ENCODE peak calls at places on chromosomes 16 and 17, in ten cellular contexts. One of them, this sample, is unnamed.

GRCh38 chr17:67696347-67696746 is 21.4 kb upstream of the NOL11 start:
- DNase-seq in stomach: no peak
- DNase-seq in SK-N-SH: no peak
- DNase-seq in endothelial cell of umbilical vein: no peak
- DNase-seq in H1: no peak
- DNase-seq in suprapubic skin: no peak
- DNase-seq in HCT116: no peak
- DNase-seq in K562: no peak
- DNase-seq in HL-60: no peak
- DNase-seq in transverse colon: no peak
- DNase-seq in this sample: no peak

GRCh38 chr16:14050297-14051027 is 20.7 kb upstream of the MRTFB start:
- DNase-seq in stomach: no peak
- DNase-seq in endothelial cell of umbilical vein: peak
- DNase-seq in H1: peak
- DNase-seq in HL-60: no peak
- DNase-seq in SK-N-SH: no peak
- DNase-seq in transverse colon: no peak
- DNase-seq in HCT116: no peak
- DNase-seq in suprapubic skin: peak
- DNase-seq in K562: no peak
- DNase-seq in this sample: peak

GRCh38 chr16:67248401-67249177 is at the start of gene SLC9A5:
- DNase-seq in H1: peak
- DNase-seq in K562: peak
- DNase-seq in endothelial cell of umbilical vein: peak
- DNase-seq in HCT116: no peak
- DNase-seq in SK-N-SH: peak
- DNase-seq in stomach: no peak
- DNase-seq in transverse colon: no peak
- DNase-seq in HL-60: no peak
- DNase-seq in suprapubic skin: no peak
- DNase-seq in this sample: no peak

GRCh38 chr17:9805769-9806168 is 14.4 kb upstream of the DHRS7C start:
- DNase-seq in H1: no peak
- DNase-seq in suprapubic skin: no peak
- DNase-seq in stomach: no peak
- DNase-seq in K562: no peak
- DNase-seq in HL-60: no peak
- DNase-seq in endothelial cell of umbilical vein: no peak
- DNase-seq in HCT116: no peak
- DNase-seq in transverse colon: no peak
- DNase-seq in SK-N-SH: no peak
- DNase-seq in this sample: no peak

GRCh38 chr17:29593546-29594440 is 861 bp downstream of the ANKRD13B start:
- DNase-seq in SK-N-SH: no peak
- DNase-seq in K562: peak
- DNase-seq in HCT116: no peak
- DNase-seq in HL-60: peak
- DNase-seq in endothelial cell of umbilical vein: no peak
- DNase-seq in H1: peak
- DNase-seq in suprapubic skin: no peak
- DNase-seq in stomach: no peak
- DNase-seq in transverse colon: peak
- DNase-seq in this sample: no peak

GRCh38 chr17:41691031-41691777 is 2.5 kb downstream of the EIF1 start:
- DNase-seq in HL-60: no peak
- DNase-seq in suprapubic skin: no peak
- DNase-seq in K562: no peak
- DNase-seq in stomach: no peak
- DNase-seq in transverse colon: no peak
- DNase-seq in endothelial cell of umbilical vein: no peak
- DNase-seq in HCT116: no peak
- DNase-seq in H1: no peak
- DNase-seq in SK-N-SH: no peak
- DNase-seq in this sample: no peak

GRCh38 chr16:54273566-54273965 is 13.0 kb downstream of the IRX3 start:
- DNase-seq in transverse colon: no peak
- DNase-seq in endothelial cell of umbilical vein: no peak
- DNase-seq in HCT116: no peak
- DNase-seq in H1: no peak
- DNase-seq in stomach: no peak
- DNase-seq in K562: no peak
- DNase-seq in HL-60: no peak
- DNase-seq in suprapubic skin: no peak
- DNase-seq in SK-N-SH: no peak
- DNase-seq in this sample: no peak

GRCh38 chr16:83932955-83933673 is 19.9 kb upstream of the OSGIN1 start:
- DNase-seq in transverse colon: no peak
- DNase-seq in SK-N-SH: no peak
- DNase-seq in endothelial cell of umbilical vein: no peak
- DNase-seq in stomach: no peak
- DNase-seq in H1: no peak
- DNase-seq in HL-60: no peak
- DNase-seq in HCT116: no peak
- DNase-seq in suprapubic skin: no peak
- DNase-seq in K562: no peak
- DNase-seq in this sample: no peak

GRCh38 chr16:85451646-85452363 is 161.3 kb upstream of the GSE1 start:
- DNase-seq in stomach: no peak
- DNase-seq in H1: no peak
- DNase-seq in HCT116: no peak
- DNase-seq in K562: no peak
- DNase-seq in endothelial cell of umbilical vein: no peak
- DNase-seq in HL-60: peak
- DNase-seq in transverse colon: no peak
- DNase-seq in suprapubic skin: no peak
- DNase-seq in SK-N-SH: no peak
- DNase-seq in this sample: no peak

GRCh38 chr17:55625516-55625915 is 97.1 kb downstream of the TMEM100 start:
- DNase-seq in transverse colon: no peak
- DNase-seq in endothelial cell of umbilical vein: no peak
- DNase-seq in HCT116: no peak
- DNase-seq in HL-60: no peak
- DNase-seq in suprapubic skin: no peak
- DNase-seq in SK-N-SH: no peak
- DNase-seq in stomach: no peak
- DNase-seq in K562: no peak
- DNase-seq in H1: no peak
- DNase-seq in this sample: no peak

GRCh38 chr16:79628501-79628975 is 28.0 kb upstream of the MAF start:
- DNase-seq in HL-60: no peak
- DNase-seq in endothelial cell of umbilical vein: no peak
- DNase-seq in transverse colon: no peak
- DNase-seq in SK-N-SH: no peak
- DNase-seq in HCT116: no peak
- DNase-seq in suprapubic skin: no peak
- DNase-seq in stomach: no peak
- DNase-seq in H1: no peak
- DNase-seq in K562: no peak
- DNase-seq in this sample: no peak

GRCh38 chr17:38727661-38728220 is 2.4 kb upstream of the CISD3 start:
- DNase-seq in endothelial cell of umbilical vein: no peak
- DNase-seq in H1: no peak
- DNase-seq in transverse colon: no peak
- DNase-seq in suprapubic skin: no peak
- DNase-seq in HL-60: no peak
- DNase-seq in K562: no peak
- DNase-seq in SK-N-SH: no peak
- DNase-seq in stomach: no peak
- DNase-seq in HCT116: no peak
- DNase-seq in this sample: no peak

GRCh38 chr16:48479955-48480354 is 94.7 kb upstream of the SIAH1 start:
- DNase-seq in transverse colon: no peak
- DNase-seq in SK-N-SH: no peak
- DNase-seq in suprapubic skin: no peak
- DNase-seq in K562: no peak
- DNase-seq in H1: no peak
- DNase-seq in HL-60: no peak
- DNase-seq in stomach: no peak
- DNase-seq in endothelial cell of umbilical vein: no peak
- DNase-seq in HCT116: no peak
- DNase-seq in this sample: no peak

GRCh38 chr16:85458952-85459351 is 154.2 kb upstream of the GSE1 start:
- DNase-seq in K562: no peak
- DNase-seq in suprapubic skin: no peak
- DNase-seq in SK-N-SH: peak
- DNase-seq in HCT116: no peak
- DNase-seq in stomach: peak
- DNase-seq in H1: no peak
- DNase-seq in endothelial cell of umbilical vein: no peak
- DNase-seq in HL-60: no peak
- DNase-seq in transverse colon: no peak
- DNase-seq in this sample: peak

GRCh38 chr16:4855804-4856203 is 8.5 kb downstream of the UBN1 start:
- DNase-seq in HCT116: no peak
- DNase-seq in stomach: no peak
- DNase-seq in H1: no peak
- DNase-seq in transverse colon: no peak
- DNase-seq in suprapubic skin: no peak
- DNase-seq in K562: no peak
- DNase-seq in endothelial cell of umbilical vein: no peak
- DNase-seq in SK-N-SH: no peak
- DNase-seq in HL-60: no peak
- DNase-seq in this sample: no peak

GRCh38 chr16:4852221-4852872 is 5.1 kb downstream of the UBN1 start:
- DNase-seq in HCT116: no peak
- DNase-seq in H1: no peak
- DNase-seq in transverse colon: peak
- DNase-seq in endothelial cell of umbilical vein: peak
- DNase-seq in SK-N-SH: no peak
- DNase-seq in HL-60: no peak
- DNase-seq in stomach: no peak
- DNase-seq in suprapubic skin: no peak
- DNase-seq in K562: peak
- DNase-seq in this sample: no peak

GRCh38 chr16:4859900-4860255 is 12.6 kb downstream of the UBN1 start:
- DNase-seq in H1: no peak
- DNase-seq in stomach: no peak
- DNase-seq in HCT116: no peak
- DNase-seq in SK-N-SH: no peak
- DNase-seq in HL-60: no peak
- DNase-seq in transverse colon: no peak
- DNase-seq in suprapubic skin: no peak
- DNase-seq in endothelial cell of umbilical vein: no peak
- DNase-seq in K562: no peak
- DNase-seq in this sample: no peak

GRCh38 chr16:4859190-4859899 is 12.1 kb downstream of the UBN1 start:
- DNase-seq in H1: no peak
- DNase-seq in endothelial cell of umbilical vein: peak
- DNase-seq in stomach: no peak
- DNase-seq in suprapubic skin: no peak
- DNase-seq in HCT116: no peak
- DNase-seq in HL-60: no peak
- DNase-seq in transverse colon: no peak
- DNase-seq in SK-N-SH: no peak
- DNase-seq in K562: no peak
- DNase-seq in this sample: peak

GRCh38 chr16:4855371-4855770 is 8.1 kb downstream of the UBN1 start:
- DNase-seq in endothelial cell of umbilical vein: no peak
- DNase-seq in H1: no peak
- DNase-seq in HL-60: no peak
- DNase-seq in transverse colon: no peak
- DNase-seq in HCT116: no peak
- DNase-seq in stomach: no peak
- DNase-seq in SK-N-SH: no peak
- DNase-seq in suprapubic skin: no peak
- DNase-seq in K562: no peak
- DNase-seq in this sample: no peak
- H3K27ac ChIP-seq in endothelial cell of umbilical vein: no peak
- H3K27ac ChIP-seq in H1: no peak
- H3K27ac ChIP-seq in HL-60: no peak
- H3K27ac ChIP-seq in transverse colon: no peak
- H3K27ac ChIP-seq in HCT116: no peak
- H3K27ac ChIP-seq in stomach: no peak
- H3K27ac ChIP-seq in SK-N-SH: no peak
- H3K27ac ChIP-seq in suprapubic skin: no peak
- H3K27ac ChIP-seq in K562: no peak
- H3K27ac ChIP-seq in this sample: no peak

DNA sequence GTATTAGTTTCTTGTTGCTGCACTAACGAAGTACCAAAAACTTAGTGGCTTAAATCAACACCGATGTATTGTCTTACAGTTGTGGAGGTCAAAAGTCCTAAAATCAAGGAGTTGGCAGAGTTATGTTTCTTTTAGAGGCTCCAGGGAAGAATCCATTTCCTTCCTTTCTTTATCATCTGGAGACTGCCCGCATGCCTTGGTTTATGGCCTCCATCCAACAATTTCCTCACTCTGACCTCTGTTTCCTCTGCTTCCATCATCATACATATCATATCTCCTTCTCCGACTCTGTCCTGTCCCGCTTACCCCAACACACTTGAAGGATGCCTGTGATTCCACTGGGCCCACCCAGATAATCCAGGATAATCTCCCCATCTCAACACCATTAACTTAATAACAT is 627.8 kb downstream of the KCNJ2 start:
- DNase-seq in HCT116: no peak
- DNase-seq in H1: no peak
- DNase-seq in stomach: no peak
- DNase-seq in HL-60: no peak
- DNase-seq in K562: no peak
- DNase-seq in endothelial cell of umbilical vein: no peak
- DNase-seq in SK-N-SH: no peak
- DNase-seq in suprapubic skin: no peak
- DNase-seq in transverse colon: no peak
- DNase-seq in this sample: no peak
- TF ChIP-seq POLR2AphosphoS5 in HCT116: no peak
- TF ChIP-seq POLR2AphosphoS5 in H1: no peak
- TF ChIP-seq POLR2AphosphoS5 in stomach: no peak
- TF ChIP-seq POLR2AphosphoS5 in HL-60: no peak
- TF ChIP-seq POLR2AphosphoS5 in K562: no peak
- TF ChIP-seq POLR2AphosphoS5 in endothelial cell of umbilical vein: no peak
- TF ChIP-seq POLR2AphosphoS5 in SK-N-SH: no peak
- TF ChIP-seq POLR2AphosphoS5 in suprapubic skin: no peak
- TF ChIP-seq POLR2AphosphoS5 in transverse colon: no peak
- TF ChIP-seq POLR2AphosphoS5 in this sample: no peak

GRCh38 chr17:7072406-7072805 is 7.6 kb downstream of the CLEC10A start:
- DNase-seq in HL-60: no peak
- DNase-seq in SK-N-SH: no peak
- DNase-seq in stomach: no peak
- DNase-seq in endothelial cell of umbilical vein: no peak
- DNase-seq in K562: no peak
- DNase-seq in transverse colon: no peak
- DNase-seq in HCT116: no peak
- DNase-seq in H1: no peak
- DNase-seq in suprapubic skin: no peak
- DNase-seq in this sample: no peak
- TF ChIP-seq CTCF in HL-60: no peak
- TF ChIP-seq CTCF in SK-N-SH: no peak
- TF ChIP-seq CTCF in stomach: no peak
- TF ChIP-seq CTCF in endothelial cell of umbilical vein: no peak
- TF ChIP-seq CTCF in K562: no peak
- TF ChIP-seq CTCF in transverse colon: no peak
- TF ChIP-seq CTCF in HCT116: no peak
- TF ChIP-seq CTCF in H1: no peak
- TF ChIP-seq CTCF in suprapubic skin: no peak
- TF ChIP-seq CTCF in this sample: no peak

DNA sequence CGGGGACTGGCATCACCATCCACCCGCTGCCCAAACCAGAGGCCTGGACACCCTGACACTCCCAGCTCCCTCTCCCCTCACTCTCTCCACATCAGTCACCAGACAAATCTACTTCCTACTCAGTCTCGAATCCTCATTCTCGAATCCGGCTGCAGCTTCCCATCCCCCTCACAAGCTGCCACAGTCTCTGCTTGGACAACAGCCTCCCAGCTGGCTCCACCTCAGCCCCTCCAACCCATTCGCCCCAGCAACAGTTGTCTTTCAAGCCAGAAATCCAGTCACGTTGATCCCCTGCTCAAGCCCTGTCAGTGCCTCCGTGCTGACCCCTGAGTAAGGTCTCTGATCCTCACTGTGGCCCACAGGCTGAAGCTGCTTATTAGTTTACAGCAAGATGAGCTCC is 44.2 kb upstream of the MTSS2 start:
- DNase-seq in HCT116: no peak
- DNase-seq in K562: no peak
- DNase-seq in endothelial cell of umbilical vein: no peak
- DNase-seq in HL-60: no peak
- DNase-seq in suprapubic skin: no peak
- DNase-seq in stomach: no peak
- DNase-seq in H1: no peak
- DNase-seq in transverse colon: no peak
- DNase-seq in SK-N-SH: no peak
- DNase-seq in this sample: no peak
- H3K27ac ChIP-seq in HCT116: no peak
- H3K27ac ChIP-seq in K562: no peak
- H3K27ac ChIP-seq in endothelial cell of umbilical vein: no peak
- H3K27ac ChIP-seq in HL-60: no peak
- H3K27ac ChIP-seq in suprapubic skin: no peak
- H3K27ac ChIP-seq in stomach: no peak
- H3K27ac ChIP-seq in H1: no peak
- H3K27ac ChIP-seq in transverse colon: no peak
- H3K27ac ChIP-seq in SK-N-SH: no peak
- H3K27ac ChIP-seq in this sample: no peak

This sample was measured in breast epithelium.